ENCODE peak calls at places on chromosomes 12 and 14, in five cellular contexts. V, U, E, J and Y are unnamed samples.

GRCh38 chr12:80321653-80322052 is 122.4 kb upstream of the PTPRQ start:
- DNase-seq in E (no peak), V (no peak), U (no peak), J (no peak), Y (no peak)

GRCh38 chr14:77303417-77304156 is 17.1 kb downstream of the POMT2 start:
- DNase-seq in U (no peak), V (no peak), E (no peak), J (no peak), Y (no peak)

GRCh38 chr12:130126023-130126432 is 36.2 kb upstream of the FZD10 start:
- DNase-seq in V (peak; percentile 81), U (no peak), E (no peak), J (no peak), Y (no peak)

GRCh38 chr12:57732270-57732669 is 6.3 kb downstream of the AGAP2 start:
- DNase-seq in V (no peak), J (no peak), U (no peak), E (no peak), Y (no peak)

GRCh38 chr14:95507701-95508103 is 8.7 kb downstream of the SYNE3 start:
- DNase-seq in U (no peak), V (no peak), J (no peak), E (no peak), Y (no peak)

GRCh38 chr12:110693731-110694130 is 4.8 kb upstream of the HVCN1 start:
- DNase-seq in J (no peak), U (no peak), E (no peak), V (no peak), Y (no peak)

GRCh38 chr12:8553088-8553627 is 12.5 kb upstream of the CLEC4E start:
- DNase-seq in V (peak; percentile 38), U (peak; percentile 32), E (no peak), J (no peak), Y (no peak)

GRCh38 chr12:110677206-110677911 is 11.6 kb downstream of the HVCN1 start:
- DNase-seq in V (peak; percentile 58), J (no peak), E (no peak), U (no peak), Y (no peak)

GRCh38 chr14:50173891-50174290 is 57.5 kb downstream of the SOS2 start:
- DNase-seq in V (no peak), U (no peak), E (no peak), J (no peak), Y (no peak)

GRCh38 chr14:72236629-72237028 is 304.4 kb downstream of the RGS6 start:
- DNase-seq in U (peak; percentile 14), E (no peak), V (no peak), J (no peak), Y (no peak)